ENCODE peak calls at places on chromosomes 12 and 14, in five cellular contexts. A, Z, E, D and W are unnamed samples.

GRCh38 chr14:61511558-61511924 is 183.8 kb upstream of the HIF1A start:
- DNase-seq in E (peak), Z (no peak), D (peak), A (no peak), W (no peak)

GRCh38 chr12:59023861-59024424 is 103.6 kb upstream of the LRIG3 start:
- DNase-seq in E (no peak), D (no peak), Z (no peak), A (no peak), W (no peak)

GRCh38 chr12:14960548-14961465 is 594 bp downstream of the ARHGDIB start:
- DNase-seq in Z (no peak), E (peak), D (peak), A (peak), W (no peak)

GRCh38 chr14:103519837-103520212 is 2.8 kb downstream of the CKB start:
- DNase-seq in A (no peak), E (no peak), D (no peak), Z (no peak), W (no peak)

GRCh38 chr12:105667880-105668279 is 337.4 kb downstream of the C12orf75 start:
- DNase-seq in E (no peak), D (no peak), Z (no peak), A (no peak), W (no peak)

GRCh38 chr14:75333523-75334190 is 55.0 kb downstream of the FOS start:
- DNase-seq in Z (no peak), E (no peak), D (no peak), A (no peak), W (no peak)

GRCh38 chr14:75295061-75295461 is 16.4 kb downstream of the FOS start:
- DNase-seq in Z (peak), A (peak), E (peak), D (peak), W (peak)

GRCh38 chr12:88924162-88924561 is 343.9 kb upstream of the KITLG start:
- DNase-seq in Z (no peak), D (no peak), A (no peak), E (no peak), W (no peak)

GRCh38 chr14:94342334-94342934 is 19.3 kb upstream of the SERPINA6 start:
- DNase-seq in A (peak), D (peak), E (peak), Z (no peak), W (no peak)

GRCh38 chr12:67661311-67662011 is 12.9 kb downstream of the DYRK2 start:
- DNase-seq in A (no peak), E (peak), Z (no peak), D (no peak), W (no peak)

GRCh38 chr12:31368666-31369361 is 42.9 kb upstream of the SINHCAF start:
- DNase-seq in E (no peak), D (no peak), A (no peak), Z (no peak), W (no peak)

GRCh38 chr14:61927521-61927920 is 165.3 kb downstream of the SNAPC1 start:
- DNase-seq in D (no peak), Z (no peak), A (peak), E (peak), W (no peak)

GRCh38 chr14:75184447-75184846 is 8.0 kb upstream of the TMED10 start:
- DNase-seq in A (no peak), E (peak), Z (no peak), D (no peak), W (no peak)

GRCh38 chr12:15861404-15861803 is 20.8 kb upstream of the STRAP start:
- DNase-seq in A (peak), E (no peak), Z (no peak), D (no peak), W (no peak)

GRCh38 chr12:52156757-52157565 is 34.9 kb downstream of the KRT80 start:
- DNase-seq in E (peak), Z (peak), A (peak), D (peak), W (peak)

GRCh38 chr12:93572712-93573551 is 457 bp downstream of the SOCS2 start:
- DNase-seq in D (no peak), Z (peak), E (peak), A (peak), W (peak)

GRCh38 chr12:92570056-92570753 is 132.6 kb upstream of the PLEKHG7 start:
- DNase-seq in A (peak), D (peak), E (peak), Z (peak), W (peak)

GRCh38 chr12:49920241-49920914 is 16.7 kb upstream of the FAIM2 start:
- DNase-seq in A (peak), Z (no peak), D (no peak), E (no peak), W (no peak)

GRCh38 chr14:76647699-76648298 is 113.5 kb upstream of the VASH1 start:
- DNase-seq in E (peak), Z (peak), D (no peak), A (peak), W (peak)

GRCh38 chr14:21191809-21192446 is 36.1 kb upstream of the OR5AU1 start:
- DNase-seq in E (peak), A (peak), Z (peak), D (peak), W (peak)

GRCh38 chr12:13293086-13293485 is 96.6 kb downstream of the EMP1 start:
- DNase-seq in A (no peak), D (no peak), E (no peak), Z (no peak), W (no peak)

GRCh38 chr12:95201056-95201670 is 16.1 kb downstream of the FGD6 start:
- DNase-seq in E (peak), Z (no peak), A (peak), D (no peak), W (no peak)

GRCh38 chr12:77893918-77894317 is 63.2 kb downstream of the NAV3 start:
- DNase-seq in D (no peak), A (peak), E (peak), Z (no peak), W (no peak)

GRCh38 chr14:61720302-61720677 is 25.0 kb downstream of the HIF1A start:
- DNase-seq in A (no peak), Z (no peak), D (no peak), E (no peak), W (no peak)

GRCh38 chr14:61477845-61478438 is 156.6 kb downstream of the PRKCH start:
- DNase-seq in E (peak), Z (no peak), A (peak), D (peak), W (no peak)

GRCh38 chr12:46456356-46457334 is 84.1 kb upstream of the SLC38A2 start:
- DNase-seq in E (no peak), D (no peak), Z (no peak), A (no peak), W (no peak)

GRCh38 chr12:29889737-29890136 is 106.0 kb upstream of the TMTC1 start:
- DNase-seq in E (peak), A (peak), D (no peak), Z (peak), W (peak)

GRCh38 chr14:69713127-69713800 is 53.7 kb upstream of the SRSF5 start:
- DNase-seq in Z (no peak), E (peak), A (no peak), D (peak), W (no peak)

GRCh38 chr12:56188786-56189335 is 422 bp downstream of the SMARCC2 start:
- DNase-seq in A (no peak), D (no peak), E (no peak), Z (peak), W (peak)

GRCh38 chr14:29339491-29339890 is 572.9 kb downstream of the FOXG1 start:
- DNase-seq in D (no peak), E (no peak), A (peak), Z (no peak), W (no peak)

GRCh38 chr14:60721331-60722162 is 2.6 kb downstream of the SIX4 start:
- DNase-seq in D (peak), Z (peak), A (peak), E (peak), W (peak)

GRCh38 chr14:35339761-35340406 is 47.7 kb downstream of the PSMA6 start:
- DNase-seq in Z (no peak), D (peak), E (no peak), A (no peak), W (no peak)

GRCh38 chr14:90795744-90796143 is 20.5 kb downstream of the TTC7B start:
- DNase-seq in Z (no peak), E (peak), D (no peak), A (peak), W (peak)

GRCh38 chr12:131104464-131105350 is 151.0 kb downstream of the ADGRD1 start:
- DNase-seq in D (peak), Z (peak), E (peak), A (peak), W (peak)

GRCh38 chr12:101229841-101230241 is 19.8 kb upstream of the SLC5A8 start:
- DNase-seq in E (no peak), A (no peak), D (peak), Z (no peak), W (no peak)

GRCh38 chr12:114812858-114813761 is 129.1 kb upstream of the TBX3 start:
- DNase-seq in E (no peak), A (peak), D (no peak), Z (peak), W (no peak)

GRCh38 chr12:87305481-87305880 is 723.7 kb downstream of the C12orf50 start:
- DNase-seq in D (no peak), E (no peak), A (no peak), Z (no peak), W (no peak)

GRCh38 chr12:68673788-68674187 is 13.0 kb upstream of the NUP107 start:
- DNase-seq in D (no peak), Z (no peak), A (no peak), E (no peak), W (no peak)

GRCh38 chr12:121955258-121956040 is 37.1 kb downstream of the CFAP251 start:
- DNase-seq in A (peak), D (no peak), Z (no peak), E (peak), W (no peak)

GRCh38 chr12:121953695-121954094 is 35.3 kb downstream of the CFAP251 start:
- DNase-seq in E (no peak), D (no peak), Z (no peak), A (no peak), W (no peak)

GRCh38 chr12:121958521-121959240 is 40.3 kb downstream of the CFAP251 start:
- DNase-seq in D (no peak), A (peak), Z (no peak), E (no peak), W (no peak)

GRCh38 chr12:121957831-121958515 is 39.6 kb downstream of the CFAP251 start:
- DNase-seq in D (no peak), E (no peak), Z (no peak), A (no peak), W (no peak)

GRCh38 chr12:121956041-121956341 is 37.6 kb downstream of the CFAP251 start:
- DNase-seq in E (no peak), D (no peak), A (no peak), Z (no peak), W (no peak)
- TF ChIP-seq CTCF in E (no peak), D (no peak), A (no peak), Z (no peak), W (peak)

GRCh38 chr14:54804720-54805060 is 97.9 kb downstream of the GCH1 start:
- DNase-seq in A (no peak), D (no peak), E (peak), Z (no peak), W (no peak)

GRCh38 chr14:54803396-54803795 is 99.2 kb downstream of the GCH1 start:
- DNase-seq in A (no peak), Z (no peak), D (no peak), E (no peak), W (no peak)

GRCh38 chr14:54805521-54806322 is 96.9 kb downstream of the GCH1 start:
- DNase-seq in D (peak), A (peak), E (peak), Z (peak), W (peak)

GRCh38 chr14:54805080-54805479 is 97.5 kb downstream of the GCH1 start:
- DNase-seq in Z (no peak), D (no peak), A (peak), E (no peak), W (no peak)

DNA sequence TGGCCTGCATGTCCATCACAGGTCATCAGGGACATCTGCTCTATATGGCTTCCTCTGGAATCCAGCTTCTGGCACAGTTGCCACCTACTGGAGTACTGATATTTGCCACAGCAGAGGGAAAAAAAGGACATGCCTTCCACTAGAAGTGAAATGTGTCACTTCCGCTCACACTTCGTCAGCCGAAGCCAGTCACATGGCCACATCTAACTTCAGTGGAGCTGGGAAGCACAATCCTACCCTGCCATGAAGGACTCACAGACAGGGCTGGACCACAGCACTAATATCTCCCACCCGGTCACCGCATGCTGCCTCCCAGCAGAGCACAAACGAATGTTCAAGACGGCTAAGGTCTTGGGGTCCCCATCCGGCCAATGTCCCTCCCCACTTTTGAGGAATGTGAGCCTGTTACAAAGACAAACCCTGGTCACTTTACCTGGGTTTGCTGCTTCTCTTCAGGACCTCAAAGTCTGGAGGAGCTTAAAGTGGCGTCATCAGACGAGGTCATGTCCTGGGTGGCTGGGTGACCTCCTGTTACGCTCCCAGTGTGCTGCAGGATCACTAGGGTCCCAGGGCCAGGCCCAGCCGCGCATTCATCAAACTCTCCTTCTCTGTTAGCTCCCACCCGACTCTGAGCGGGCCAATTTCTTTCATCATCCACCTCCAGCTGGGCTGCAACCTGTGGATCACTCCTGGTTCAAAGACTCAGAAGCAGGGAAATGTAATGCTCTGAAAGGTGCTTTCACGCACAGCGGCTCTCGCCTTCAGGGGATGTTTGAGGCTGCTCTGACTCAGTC is 98.5 kb downstream of the GCH1 start:
- DNase-seq in D (no peak), A (no peak), Z (no peak), E (no peak), W (no peak)
- TF ChIP-seq CTCF in D (no peak), A (no peak), Z (no peak), E (no peak), W (no peak)

DNA sequence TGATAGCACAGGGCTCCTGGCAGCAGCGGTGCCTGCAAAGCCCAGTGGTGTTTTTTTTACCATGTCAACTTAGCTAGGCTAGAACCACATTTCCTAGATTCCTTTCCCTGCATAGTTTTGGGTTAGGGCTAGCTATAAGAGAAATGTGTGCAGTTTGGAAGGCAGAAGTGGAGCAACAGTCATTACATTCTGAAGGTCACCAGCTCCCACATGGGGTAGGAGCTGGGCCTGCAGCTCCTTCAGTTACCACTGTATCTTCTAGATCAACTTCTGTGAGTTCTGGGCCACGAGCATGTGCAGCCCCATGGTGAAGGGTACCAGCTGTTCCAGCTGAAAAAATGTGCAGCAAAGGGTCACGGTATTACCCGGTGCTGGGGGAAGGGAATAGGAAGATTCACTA is 2.3 kb upstream of the SLC25A3 start:
- DNase-seq in E (no peak), D (no peak), Z (no peak), A (peak), W (no peak)
- TF ChIP-seq CTCF in E (no peak), D (no peak), Z (no peak), A (no peak), W (no peak)

GRCh38 chr12:98262886-98263285 is 252.5 kb upstream of the TMPO start:
- DNase-seq in A (no peak), D (no peak), E (no peak), Z (no peak), W (no peak)

GRCh38 chr12:98256830-98257229 is 258.6 kb upstream of the TMPO start:
- DNase-seq in Z (no peak), A (no peak), D (no peak), E (no peak), W (no peak)

GRCh38 chr12:98260276-98260675 is 255.1 kb upstream of the TMPO start:
- DNase-seq in D (no peak), A (no peak), E (no peak), Z (no peak), W (no peak)

GRCh38 chr12:98259667-98260066 is 255.7 kb upstream of the TMPO start:
- DNase-seq in E (no peak), D (no peak), A (no peak), Z (no peak), W (no peak)
- TF ChIP-seq CTCF in E (no peak), D (no peak), A (no peak), Z (no peak), W (no peak)

GRCh38 chr12:74537707-74538385 is at the start of gene ATXN7L3B:
- DNase-seq in E (peak), A (peak), Z (peak), D (peak), W (peak)

GRCh38 chr12:74539765-74540526 is 2.3 kb downstream of the ATXN7L3B start:
- DNase-seq in A (no peak), Z (no peak), D (no peak), E (no peak), W (no peak)

GRCh38 chr12:74539261-74539660 is 1.6 kb downstream of the ATXN7L3B start:
- DNase-seq in Z (no peak), D (no peak), A (no peak), E (no peak), W (no peak)

GRCh38 chr12:74537126-74537706 is 419 bp upstream of the ATXN7L3B start:
- DNase-seq in A (peak), Z (no peak), E (peak), D (no peak), W (no peak)

GRCh38 chr12:74538491-74539258 is 1.0 kb downstream of the ATXN7L3B start:
- DNase-seq in Z (peak), A (no peak), D (peak), E (peak), W (no peak)
- TF ChIP-seq CTCF in Z (no peak), A (no peak), D (no peak), E (no peak), W (no peak)

DNA sequence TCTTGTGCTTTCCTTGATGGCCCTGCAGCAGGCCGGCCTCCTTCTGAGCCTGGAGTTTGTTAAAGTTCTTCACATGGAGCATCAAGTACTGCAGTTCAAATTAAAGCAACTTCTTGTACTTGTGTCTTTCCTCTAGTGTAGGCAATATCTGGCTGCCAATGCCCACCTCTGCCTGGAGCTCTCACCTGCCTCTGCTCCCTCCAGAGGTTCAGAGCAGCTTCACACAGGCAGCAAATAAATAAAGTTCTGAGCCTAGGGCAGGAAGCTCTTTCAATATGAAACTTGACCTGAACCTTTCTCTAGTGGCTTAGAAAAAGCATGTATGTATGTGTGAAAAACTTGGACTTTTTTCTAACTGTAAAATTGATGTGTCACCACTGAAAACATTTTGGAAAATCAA is 65.9 kb downstream of the ITPR2 start:
- DNase-seq in A (no peak), E (no peak), Z (no peak), D (no peak), W (no peak)
- TF ChIP-seq CTCF in A (no peak), E (no peak), Z (no peak), D (no peak), W (no peak)

DNA sequence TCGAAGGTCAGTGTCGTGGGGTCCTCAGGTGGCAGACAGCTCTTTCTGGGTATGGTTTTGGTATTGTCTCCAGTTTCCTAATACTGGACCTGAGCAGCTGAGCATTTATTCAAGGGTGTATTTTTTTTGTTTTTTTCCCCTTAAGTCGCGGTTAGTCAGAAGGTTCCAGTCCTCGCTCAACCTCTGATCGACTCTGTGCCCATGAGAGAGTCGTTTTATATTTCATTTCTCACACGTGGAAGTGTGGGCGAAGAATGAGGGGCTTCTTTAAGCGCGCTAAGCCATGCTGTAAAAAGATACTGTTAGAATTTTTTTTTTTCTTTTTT is 499 bp downstream of the MIPOL1 start:
- DNase-seq in D (no peak), A (no peak), E (no peak), Z (no peak), W (no peak)
- TF ChIP-seq CTCF in D (peak), A (no peak), E (peak), Z (no peak), W (no peak)

GRCh38 chr12:4744709-4745108 is 24.5 kb downstream of the GALNT8 start:
- DNase-seq in Z (no peak), A (no peak), E (no peak), D (no peak), W (no peak)

GRCh38 chr12:4742421-4742970 is 22.3 kb downstream of the GALNT8 start:
- DNase-seq in D (no peak), Z (no peak), A (no peak), E (no peak), W (no peak)

GRCh38 chr12:4738541-4738940 is 18.3 kb downstream of the GALNT8 start:
- DNase-seq in A (no peak), D (no peak), Z (no peak), E (no peak), W (no peak)

GRCh38 chr12:4745249-4745648 is 25.0 kb downstream of the GALNT8 start:
- DNase-seq in Z (no peak), E (no peak), D (no peak), A (no peak), W (no peak)

DNA sequence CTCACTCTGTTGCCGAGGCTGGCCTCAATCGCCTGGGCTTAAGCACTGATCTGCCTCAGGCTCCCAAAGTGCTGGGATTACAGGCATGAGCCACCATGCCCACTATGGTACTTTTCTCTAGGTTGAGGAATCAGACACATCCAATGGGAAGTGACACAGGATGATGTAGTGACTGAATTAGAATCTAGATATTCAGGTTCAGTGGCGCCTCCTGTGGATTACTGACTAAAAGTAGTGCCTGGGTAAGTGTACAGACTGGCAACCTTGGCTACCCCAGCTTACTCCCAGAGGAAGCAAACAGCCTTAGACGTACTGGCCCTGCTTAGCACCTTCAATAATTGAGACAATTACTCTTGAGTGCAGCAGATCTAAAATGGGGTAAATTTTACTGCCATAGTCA is 22.8 kb downstream of the GALNT8 start:
- DNase-seq in E (no peak), A (no peak), Z (no peak), D (no peak), W (no peak)
- TF ChIP-seq CTCF in E (no peak), A (no peak), Z (no peak), D (no peak), W (no peak)